ENCODE peak calls at places on chromosomes 3 and 15, in five cellular contexts. One of them, this sample, is unnamed.

GRCh38 chr3:29065211-29065785 is 215.6 kb upstream of the RBMS3 start:
- DNase-seq in WTC11: peak; percentile 45
- DNase-seq in HFF-Myc: peak; percentile 96
- DNase-seq in K562: no peak
- DNase-seq in OCI-LY7: no peak
- DNase-seq in this sample: peak; percentile 39

GRCh38 chr3:112101946-112102345 is 15.8 kb downstream of the C3orf52 start:
- DNase-seq in WTC11: no peak
- DNase-seq in HFF-Myc: peak; percentile 36
- DNase-seq in K562: no peak
- DNase-seq in OCI-LY7: no peak
- DNase-seq in this sample: no peak

GRCh38 chr3:136545664-136546266 is 206.4 kb downstream of the STAG1 start:
- DNase-seq in WTC11: no peak
- DNase-seq in HFF-Myc: no peak
- DNase-seq in K562: no peak
- DNase-seq in OCI-LY7: no peak
- DNase-seq in this sample: no peak

GRCh38 chr3:126646662-126647061 is 8.3 kb downstream of the TXNRD3 start:
- DNase-seq in WTC11: no peak
- DNase-seq in HFF-Myc: no peak
- DNase-seq in K562: no peak
- DNase-seq in OCI-LY7: no peak
- DNase-seq in this sample: no peak

GRCh38 chr3:32972482-32973146 is 21.2 kb downstream of the CCR4 start:
- DNase-seq in WTC11: no peak
- DNase-seq in HFF-Myc: no peak
- DNase-seq in K562: no peak
- DNase-seq in OCI-LY7: no peak
- DNase-seq in this sample: no peak

GRCh38 chr3:150787741-150788370 is 24.9 kb upstream of the SIAH2 start:
- DNase-seq in WTC11: peak; percentile 91
- DNase-seq in HFF-Myc: peak; percentile 15
- DNase-seq in K562: peak; percentile 64
- DNase-seq in OCI-LY7: peak; percentile 76
- DNase-seq in this sample: peak; percentile 88

GRCh38 chr15:26841514-26841913 is 25.3 kb upstream of the GABRA5 start:
- DNase-seq in WTC11: no peak
- DNase-seq in HFF-Myc: no peak
- DNase-seq in K562: no peak
- DNase-seq in OCI-LY7: no peak
- DNase-seq in this sample: no peak

GRCh38 chr3:132900479-132900878 is 137.7 kb upstream of the TMEM108 start:
- DNase-seq in WTC11: no peak
- DNase-seq in HFF-Myc: no peak
- DNase-seq in K562: no peak
- DNase-seq in OCI-LY7: no peak
- DNase-seq in this sample: no peak

GRCh38 chr3:168152149-168152548 is 56.4 kb upstream of the GOLIM4 start:
- DNase-seq in WTC11: no peak
- DNase-seq in HFF-Myc: no peak
- DNase-seq in K562: no peak
- DNase-seq in OCI-LY7: no peak
- DNase-seq in this sample: no peak

GRCh38 chr3:13707456-13707855 is 158.5 kb downstream of the FBLN2 start:
- DNase-seq in WTC11: no peak
- DNase-seq in HFF-Myc: no peak
- DNase-seq in K562: no peak
- DNase-seq in OCI-LY7: no peak
- DNase-seq in this sample: peak; percentile 0

GRCh38 chr3:88141458-88142083 is 8.2 kb upstream of the C3orf38 start:
- DNase-seq in WTC11: no peak
- DNase-seq in HFF-Myc: peak; percentile 61
- DNase-seq in K562: no peak
- DNase-seq in OCI-LY7: no peak
- DNase-seq in this sample: no peak

GRCh38 chr3:47846880-47847248 is 43.9 kb downstream of the DHX30 start:
- DNase-seq in WTC11: no peak
- DNase-seq in HFF-Myc: no peak
- DNase-seq in K562: peak; percentile 37
- DNase-seq in OCI-LY7: no peak
- DNase-seq in this sample: no peak

GRCh38 chr3:36924748-36925521 is 19.9 kb downstream of the TRANK1 start:
- DNase-seq in WTC11: no peak
- DNase-seq in HFF-Myc: no peak
- DNase-seq in K562: no peak
- DNase-seq in OCI-LY7: peak; percentile 50
- DNase-seq in this sample: no peak

GRCh38 chr3:53764376-53764775 is 81.8 kb downstream of the CHDH start:
- DNase-seq in WTC11: no peak
- DNase-seq in HFF-Myc: no peak
- DNase-seq in K562: no peak
- DNase-seq in OCI-LY7: no peak
- DNase-seq in this sample: no peak

GRCh38 chr3:56926513-56927282 is 124.9 kb upstream of the ARHGEF3 start:
- DNase-seq in WTC11: no peak
- DNase-seq in HFF-Myc: no peak
- DNase-seq in K562: no peak
- DNase-seq in OCI-LY7: no peak
- DNase-seq in this sample: no peak

GRCh38 chr3:57009802-57010201 is 50.7 kb upstream of the SPATA12 start:
- DNase-seq in WTC11: no peak
- DNase-seq in HFF-Myc: no peak
- DNase-seq in K562: no peak
- DNase-seq in OCI-LY7: no peak
- DNase-seq in this sample: no peak

GRCh38 chr15:48242015-48242414 is 35.9 kb downstream of the SLC12A1 start:
- DNase-seq in WTC11: no peak
- DNase-seq in HFF-Myc: no peak
- DNase-seq in K562: no peak
- DNase-seq in OCI-LY7: no peak
- DNase-seq in this sample: no peak

GRCh38 chr3:49930922-49931321 is 1.3 kb upstream of the MON1A start:
- DNase-seq in WTC11: peak; percentile 75
- DNase-seq in HFF-Myc: no peak
- DNase-seq in K562: peak; percentile 61
- DNase-seq in OCI-LY7: peak; percentile 75
- DNase-seq in this sample: peak; percentile 30

GRCh38 chr3:195714380-195715011 is 6.3 kb upstream of the MUC20 start:
- DNase-seq in WTC11: no peak
- DNase-seq in HFF-Myc: no peak
- DNase-seq in K562: no peak
- DNase-seq in OCI-LY7: no peak
- DNase-seq in this sample: no peak

GRCh38 chr3:146589899-146590508 is 15.1 kb downstream of the PLSCR5 start:
- DNase-seq in WTC11: no peak
- DNase-seq in HFF-Myc: no peak
- DNase-seq in K562: peak; percentile 13
- DNase-seq in OCI-LY7: peak; percentile 26
- DNase-seq in this sample: peak; percentile 21

GRCh38 chr15:32823750-32824149 is 105.9 kb downstream of the GREM1 start:
- DNase-seq in WTC11: no peak
- DNase-seq in HFF-Myc: no peak
- DNase-seq in K562: no peak
- DNase-seq in OCI-LY7: no peak
- DNase-seq in this sample: no peak

GRCh38 chr3:152517517-152517916 is 248.8 kb downstream of the MBNL1 start:
- DNase-seq in WTC11: no peak
- DNase-seq in HFF-Myc: no peak
- DNase-seq in K562: no peak
- DNase-seq in OCI-LY7: no peak
- DNase-seq in this sample: no peak

GRCh38 chr15:73233623-73234022 is 135.1 kb downstream of the HCN4 start:
- DNase-seq in WTC11: no peak
- DNase-seq in HFF-Myc: no peak
- DNase-seq in K562: no peak
- DNase-seq in OCI-LY7: no peak
- DNase-seq in this sample: no peak

GRCh38 chr3:10996345-10997050 is 4.0 kb downstream of the SLC6A1 start:
- DNase-seq in WTC11: no peak
- DNase-seq in HFF-Myc: no peak
- DNase-seq in K562: no peak
- DNase-seq in OCI-LY7: no peak
- DNase-seq in this sample: no peak

DNA sequence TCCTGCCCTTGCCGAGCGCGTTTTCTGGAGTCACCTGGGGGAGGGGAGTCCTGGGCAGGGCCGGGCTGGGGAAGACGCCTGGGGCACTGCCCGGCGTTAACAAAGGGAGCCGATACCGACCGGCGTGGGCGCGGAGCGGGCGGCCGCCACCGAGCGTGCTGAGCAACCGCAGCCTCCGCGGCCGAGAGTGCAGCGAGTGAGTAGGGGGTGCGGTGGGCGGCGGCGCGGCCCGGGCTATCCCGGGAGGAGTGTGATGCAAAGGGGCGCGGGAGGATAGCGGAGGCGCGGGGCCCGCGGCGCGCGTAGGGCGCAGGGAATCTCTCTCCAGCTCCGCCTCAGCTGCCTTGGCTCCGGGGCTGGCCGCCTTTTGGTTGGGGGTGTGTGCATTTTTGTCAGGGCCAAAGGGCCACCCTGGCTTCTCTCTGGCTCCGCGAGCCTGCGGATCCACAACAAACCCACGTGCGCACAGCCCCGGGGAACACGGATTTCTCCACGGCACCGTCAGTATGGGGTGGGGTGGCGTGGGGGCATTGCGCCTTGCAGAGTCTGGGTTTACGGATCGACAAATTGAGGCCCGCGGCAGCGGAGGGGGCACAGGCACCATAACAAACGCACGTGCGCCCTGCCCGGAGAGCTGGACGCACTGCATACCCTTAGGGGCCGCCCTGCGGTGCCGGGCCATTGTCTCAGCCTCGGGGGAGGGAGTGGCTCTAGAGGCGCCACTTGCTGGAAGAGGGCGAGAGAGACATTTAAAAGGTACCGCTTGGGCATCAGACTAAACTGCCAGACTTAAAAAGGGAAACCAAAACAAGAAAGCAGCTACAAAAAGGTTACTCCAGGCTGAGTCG is 537 bp downstream of the ST6GAL1 start:
- DNase-seq in WTC11: peak; percentile 87
- DNase-seq in HFF-Myc: peak; percentile 48
- DNase-seq in K562: peak; percentile 71
- DNase-seq in OCI-LY7: peak; percentile 88
- DNase-seq in this sample: peak; percentile 67
- TF ChIP-seq CTCF in WTC11: no peak
- TF ChIP-seq CTCF in HFF-Myc: peak; percentile 5
- TF ChIP-seq CTCF in K562: peak; percentile 80
- TF ChIP-seq CTCF in OCI-LY7: peak; percentile 67
- TF ChIP-seq CTCF in this sample: no peak

DNA sequence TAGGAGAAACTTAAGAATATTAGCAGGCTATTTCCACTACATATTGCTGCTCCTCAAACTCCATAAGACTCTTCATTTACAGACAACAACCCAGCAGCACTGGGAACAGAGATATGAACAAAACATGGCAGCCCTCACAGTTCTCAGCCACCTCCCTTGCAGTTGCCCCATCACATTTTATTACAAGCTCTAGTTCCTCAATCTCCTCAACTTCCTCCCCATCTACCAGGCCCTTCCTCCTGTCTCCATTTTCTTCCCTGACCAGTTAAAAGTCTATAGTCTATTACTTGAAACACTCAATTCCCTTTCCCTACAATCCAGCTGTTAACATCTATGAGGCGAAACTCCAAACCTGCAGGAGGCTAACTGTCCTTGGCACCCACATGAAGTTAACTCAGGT is 412.5 kb downstream of the TBC1D5 start:
- DNase-seq in WTC11: no peak
- DNase-seq in HFF-Myc: no peak
- DNase-seq in K562: no peak
- DNase-seq in OCI-LY7: no peak
- DNase-seq in this sample: no peak
- TF ChIP-seq CTCF in WTC11: no peak
- TF ChIP-seq CTCF in HFF-Myc: no peak
- TF ChIP-seq CTCF in K562: no peak
- TF ChIP-seq CTCF in OCI-LY7: no peak
- TF ChIP-seq CTCF in this sample: no peak

DNA sequence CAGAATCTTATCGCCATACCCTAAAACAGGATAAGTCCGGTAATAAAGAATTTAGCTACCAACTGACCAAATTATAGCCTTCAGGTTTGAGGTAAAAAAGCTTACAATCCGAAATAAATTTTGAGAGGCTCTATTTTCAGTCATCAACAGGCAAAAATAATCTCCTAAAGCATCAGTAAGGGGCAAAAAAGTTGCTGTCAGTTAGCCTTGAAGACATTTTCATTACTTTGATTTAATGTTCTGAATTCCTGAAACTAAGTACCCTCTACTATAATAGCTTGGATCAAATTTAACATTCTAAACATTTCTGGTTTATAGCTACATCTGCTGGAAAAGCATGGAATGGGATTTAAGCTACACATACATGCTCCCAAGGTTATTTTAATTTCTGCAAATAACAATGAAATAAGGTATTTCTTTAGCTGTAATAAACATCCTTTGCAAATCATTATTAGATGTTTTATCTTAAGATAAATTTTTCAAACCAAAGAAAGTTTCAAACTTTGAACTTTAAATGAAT is 245.5 kb downstream of the ULK4 start:
- DNase-seq in WTC11: no peak
- DNase-seq in HFF-Myc: no peak
- DNase-seq in K562: no peak
- DNase-seq in OCI-LY7: no peak
- DNase-seq in this sample: no peak
- TF ChIP-seq CTCF in WTC11: no peak
- TF ChIP-seq CTCF in HFF-Myc: peak; percentile 5
- TF ChIP-seq CTCF in K562: no peak
- TF ChIP-seq CTCF in OCI-LY7: no peak
- TF ChIP-seq CTCF in this sample: no peak

GRCh38 chr3:183883291-183884096 is 1.2 kb downstream of the PARL start:
- DNase-seq in WTC11: no peak
- DNase-seq in HFF-Myc: no peak
- DNase-seq in K562: no peak
- DNase-seq in OCI-LY7: no peak
- DNase-seq in this sample: no peak

GRCh38 chr3:183884097-183884436 is 613 bp downstream of the PARL start:
- DNase-seq in WTC11: no peak
- DNase-seq in HFF-Myc: no peak
- DNase-seq in K562: no peak
- DNase-seq in OCI-LY7: peak; percentile 30
- DNase-seq in this sample: no peak

GRCh38 chr3:183880121-183880520 is 4.6 kb downstream of the PARL start:
- DNase-seq in WTC11: no peak
- DNase-seq in HFF-Myc: no peak
- DNase-seq in K562: no peak
- DNase-seq in OCI-LY7: no peak
- DNase-seq in this sample: no peak

GRCh38 chr3:183873986-183874385 is 10.7 kb downstream of the PARL start:
- DNase-seq in WTC11: no peak
- DNase-seq in HFF-Myc: no peak
- DNase-seq in K562: no peak
- DNase-seq in OCI-LY7: no peak
- DNase-seq in this sample: no peak

DNA sequence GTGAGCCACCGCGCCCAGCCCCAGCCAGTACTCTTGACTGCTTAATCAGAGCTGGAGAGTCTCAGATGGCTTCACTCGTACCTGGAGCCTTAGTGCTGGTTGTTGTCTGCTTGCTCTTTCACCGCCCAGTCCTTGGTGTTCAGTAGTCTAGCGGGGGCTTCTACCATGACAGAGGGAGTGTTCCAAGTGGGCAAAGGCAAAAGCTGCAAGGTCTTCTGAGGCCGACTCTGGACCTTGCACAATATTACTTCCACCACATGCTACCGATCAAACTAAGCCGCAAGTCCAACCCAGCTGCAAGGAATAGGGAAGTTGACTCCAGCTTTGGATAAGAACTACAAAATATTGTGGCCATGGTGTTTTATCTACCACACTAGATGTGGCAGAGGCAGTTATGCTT is 6.6 kb downstream of the PARL start:
- DNase-seq in WTC11: no peak
- DNase-seq in HFF-Myc: no peak
- DNase-seq in K562: no peak
- DNase-seq in OCI-LY7: no peak
- DNase-seq in this sample: no peak
- TF ChIP-seq CTCF in WTC11: no peak
- TF ChIP-seq CTCF in HFF-Myc: no peak
- TF ChIP-seq CTCF in K562: no peak
- TF ChIP-seq CTCF in OCI-LY7: no peak
- TF ChIP-seq CTCF in this sample: no peak